ENCODE peak calls at places on chromosome 14, in five cellular contexts. N is brain microvascular endothelial cell, K is H9, I is ascending aorta, T is epithelial cell of esophagus. O is an unnamed sample.

GRCh38 chr14:86646688-86647687 is 1117.0 kb downstream of the FLRT2 start:
- DNase-seq in N (no peak), K (no peak), I (no peak), T (peak), O (no peak)

GRCh38 chr14:43539210-43539609 is 967.9 kb downstream of the FSCB start:
- DNase-seq in N (no peak), K (peak), I (no peak), T (peak), O (no peak)

GRCh38 chr14:58607571-58608317 is 30.0 kb upstream of the DACT1 start:
- DNase-seq in N (peak), K (no peak), I (no peak), T (peak), O (no peak)

GRCh38 chr14:55354500-55354899 is 57.1 kb downstream of the ATG14 start:
- DNase-seq in N (peak), K (peak), I (peak), T (peak), O (no peak)

GRCh38 chr14:92386165-92386564 is 63.2 kb downstream of the SLC24A4 start:
- DNase-seq in N (no peak), K (no peak), I (no peak), T (no peak), O (no peak)

GRCh38 chr14:67269338-67270060 is 28.3 kb downstream of the PALS1 start:
- DNase-seq in N (peak), K (no peak), I (no peak), T (no peak), O (no peak)

GRCh38 chr14:62117010-62117717 is 354.9 kb downstream of the SNAPC1 start:
- DNase-seq in N (peak), K (peak), I (peak), T (peak), O (no peak)

GRCh38 chr14:104553166-104554087 is 26.1 kb upstream of the C14orf180 start:
- DNase-seq in N (no peak), K (no peak), I (peak), T (no peak), O (no peak)

GRCh38 chr14:99395904-99396530 is 84.6 kb downstream of the SETD3 start:
- DNase-seq in N (peak), K (no peak), I (no peak), T (peak), O (no peak)

GRCh38 chr14:56107615-56108014 is 10.6 kb upstream of the PELI2 start:
- DNase-seq in N (no peak), K (no peak), I (no peak), T (no peak), O (no peak)

GRCh38 chr14:92917041-92917940 is 5.7 kb upstream of the CHGA start:
- DNase-seq in N (no peak), K (no peak), I (no peak), T (no peak), O (no peak)

GRCh38 chr14:95609398-95609990 is 74.6 kb downstream of the GLRX5 start:
- DNase-seq in N (peak), K (peak), I (no peak), T (peak), O (no peak)

GRCh38 chr14:67411820-67412421 is at the start of gene PLEK2:
- DNase-seq in N (no peak), K (no peak), I (peak), T (peak), O (no peak)

GRCh38 chr14:64943556-64943955 is 1.0 kb upstream of the GPX2 start:
- DNase-seq in N (no peak), K (no peak), I (peak), T (no peak), O (no peak)

GRCh38 chr14:69038449-69039286 is 59.6 kb upstream of the ACTN1 start:
- DNase-seq in N (peak), K (no peak), I (no peak), T (no peak), O (no peak)

GRCh38 chr14:54138354-54139038 is 181.9 kb upstream of the BMP4 start:
- DNase-seq in N (no peak), K (no peak), I (no peak), T (no peak), O (no peak)

GRCh38 chr14:68542346-68542745 is 250.5 kb downstream of the ZFP36L1 start:
- DNase-seq in N (no peak), K (no peak), I (no peak), T (peak), O (no peak)

GRCh38 chr14:26233126-26233525 is 364.7 kb downstream of the NOVA1 start:
- DNase-seq in N (no peak), K (no peak), I (no peak), T (no peak), O (no peak)

GRCh38 chr14:71050227-71050823 is 143.1 kb downstream of the PCNX1 start:
- DNase-seq in N (no peak), K (no peak), I (no peak), T (peak), O (no peak)

GRCh38 chr14:22685467-22685866 is 41.3 kb upstream of the OR6J1 start:
- DNase-seq in N (no peak), K (no peak), I (no peak), T (no peak), O (no peak)

GRCh38 chr14:53894456-53894855 is 62.2 kb downstream of the BMP4 start:
- DNase-seq in N (peak), K (no peak), I (no peak), T (no peak), O (no peak)

GRCh38 chr14:104888489-104889373 is 23.7 kb downstream of the CEP170B start:
- DNase-seq in N (no peak), K (no peak), I (peak), T (no peak), O (peak)

GRCh38 chr14:74888164-74889158 is 6.7 kb downstream of the DLST start:
- DNase-seq in N (no peak), K (no peak), I (no peak), T (peak), O (no peak)

GRCh38 chr14:33127531-33127930 is 188.9 kb downstream of the NPAS3 start:
- DNase-seq in N (no peak), K (no peak), I (no peak), T (peak), O (no peak)

GRCh38 chr14:88340357-88340756 is 17.3 kb upstream of the KCNK10 start:
- DNase-seq in N (no peak), K (no peak), I (no peak), T (no peak), O (no peak)

DNA sequence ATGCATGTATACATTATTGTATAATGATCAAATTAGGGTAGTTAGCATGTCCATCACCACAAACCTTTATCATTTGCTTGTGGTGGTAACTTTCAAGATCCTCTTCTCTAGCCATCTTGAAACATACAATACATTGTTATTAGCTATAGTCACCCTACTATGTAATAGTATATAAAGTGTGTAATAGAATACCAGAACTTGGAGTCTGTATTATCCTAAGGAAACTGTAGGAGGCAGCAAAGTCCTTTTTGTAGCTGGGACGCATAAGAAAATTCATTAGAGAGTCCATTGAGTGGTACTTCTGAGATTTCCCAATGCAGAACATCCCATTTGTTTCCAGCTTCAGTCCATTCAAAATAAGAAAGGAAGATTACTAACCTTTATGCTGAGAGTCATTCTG is 325.9 kb upstream of the LRFN5 start:
- DNase-seq in N (no peak), K (no peak), I (no peak), T (peak), O (no peak)
- TF ChIP-seq CTCF in N (no peak), K (peak), I (no peak), T (no peak), O (no peak)

DNA sequence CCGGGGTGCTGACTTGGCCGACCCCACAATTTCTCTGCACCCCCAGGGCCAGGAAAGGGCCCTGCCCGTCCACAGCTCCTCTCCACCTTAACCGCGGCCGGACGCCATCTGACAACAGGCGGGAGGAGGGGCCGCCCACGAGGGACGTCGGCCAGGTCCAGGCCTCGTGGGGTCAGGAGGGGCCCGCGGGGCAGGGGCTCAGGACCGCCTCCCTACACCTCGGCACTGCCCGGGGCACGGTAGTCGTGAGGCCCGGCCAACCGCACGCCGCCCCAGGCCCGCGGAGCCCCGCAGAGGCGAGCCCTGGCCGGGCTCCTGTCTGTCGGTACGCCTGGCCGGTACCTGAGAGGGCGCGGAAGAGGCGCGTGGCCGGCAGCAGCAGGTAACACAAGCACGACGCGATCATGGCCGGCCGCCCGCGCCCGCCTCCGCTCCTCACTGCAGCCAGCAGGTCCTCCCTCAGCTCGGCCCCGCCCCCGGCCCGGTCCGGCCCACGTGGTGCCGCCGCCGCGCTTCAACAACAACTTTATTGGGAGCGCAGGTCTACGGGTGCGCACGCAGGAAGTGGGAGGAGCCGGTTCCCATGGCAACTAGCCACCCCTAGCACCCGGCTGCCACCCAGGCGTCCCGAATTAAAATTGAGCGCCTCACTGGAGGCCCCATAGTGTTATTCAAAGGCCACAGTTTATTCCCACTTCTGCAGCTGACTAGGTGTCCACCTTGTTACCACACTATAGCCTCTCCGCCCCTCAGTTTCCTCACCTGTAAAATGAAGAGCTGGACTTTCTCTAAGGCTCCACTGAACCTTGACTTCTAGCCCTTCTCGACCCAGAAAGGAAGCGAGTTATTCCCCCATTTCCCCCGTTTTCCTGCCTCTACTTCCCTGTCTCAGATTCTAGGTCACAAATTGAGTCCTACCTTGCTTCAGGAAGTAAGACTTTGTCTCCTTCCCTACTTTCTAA is at the start of gene ANGEL1:
- DNase-seq in N (peak), K (peak), I (peak), T (peak), O (peak)
- TF ChIP-seq CTCF in N (no peak), K (no peak), I (no peak), T (no peak), O (no peak)

GRCh38 chr14:52269100-52269499 is 1.6 kb downstream of the PTGDR start:
- DNase-seq in N (no peak), K (no peak), I (no peak), T (no peak), O (no peak)

GRCh38 chr14:52271538-52271937 is 4.0 kb downstream of the PTGDR start:
- DNase-seq in N (no peak), K (no peak), I (no peak), T (no peak), O (no peak)

GRCh38 chr14:52268191-52269061 is 928 bp downstream of the PTGDR start:
- DNase-seq in N (no peak), K (peak), I (no peak), T (peak), O (no peak)

GRCh38 chr14:52275372-52275771 is 7.9 kb downstream of the PTGDR start:
- DNase-seq in N (no peak), K (no peak), I (no peak), T (no peak), O (no peak)

DNA sequence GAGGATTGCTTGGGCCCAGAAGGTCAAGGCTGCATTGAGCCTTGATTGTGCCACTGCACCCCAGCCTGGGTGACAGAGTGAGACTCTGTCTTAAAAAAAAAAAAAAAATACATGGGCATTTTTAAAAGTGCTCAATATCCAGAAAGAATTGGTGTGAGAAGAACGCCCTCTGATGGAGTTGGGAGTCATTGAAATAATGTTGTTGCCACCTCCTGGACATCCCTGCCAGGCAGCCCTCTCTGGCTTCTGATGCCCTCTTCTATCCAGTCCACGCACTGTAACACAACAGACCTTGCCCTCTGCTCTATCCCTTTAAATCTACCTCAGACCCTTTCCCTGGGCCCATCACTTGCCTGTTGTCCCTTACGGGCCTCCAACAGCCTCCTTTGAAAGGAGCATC is 4.9 kb downstream of the PTGDR start:
- DNase-seq in N (peak), K (no peak), I (no peak), T (peak), O (no peak)
- TF ChIP-seq CTCF in N (peak), K (peak), I (no peak), T (peak), O (no peak)

GRCh38 chr14:61064210-61064609 is 83.2 kb downstream of the SLC38A6 start:
- DNase-seq in N (no peak), K (no peak), I (no peak), T (no peak), O (no peak)
- TF ChIP-seq CTCF in N (no peak), K (no peak), I (no peak), T (no peak), O (no peak)

GRCh38 chr14:52131640-52132320 is 62.9 kb upstream of the NID2 start:
- DNase-seq in N (peak), K (peak), I (peak), T (peak), O (no peak)
- TF ChIP-seq CTCF in N (peak), K (peak), I (peak), T (peak), O (no peak)